ENCODE peak calls at places on chromosomes 6 and 20, in nine cellular contexts. W is heart left ventricle, Z is left ventricle myocardium inferior, R is ureter, L is head of caudate nucleus, H is Right ventricle myocardium superior, F is NCI-H524 treated with DMSO at 0.1 percent for 48 hours, T is progenitor cell of endocrine pancreas, K is MG63. D is an unnamed sample.

GRCh38 chr20:51562334-51563140 is 20.0 kb upstream of the NFATC2 start:
- DNase-seq in R (peak; percentile 82), L (peak; percentile 33), W (peak; percentile 83), Z (peak; percentile 81), K (peak; percentile 89), T (peak; percentile 37), F (no peak), H (peak; percentile 84), D (peak; percentile 57)

GRCh38 chr6:10084276-10084993 is 330.4 kb downstream of the TFAP2A start:
- DNase-seq in F (no peak), L (no peak), R (no peak), W (no peak), T (no peak), K (no peak), H (no peak), Z (no peak), D (no peak)

GRCh38 chr20:58264271-58264670 is 35.8 kb upstream of the ANKRD60 start:
- DNase-seq in H (no peak), L (no peak), R (no peak), F (no peak), Z (no peak), W (no peak), T (no peak), K (no peak), D (no peak)

GRCh38 chr6:168130683-168131371 is 51.8 kb upstream of the FRMD1 start:
- DNase-seq in H (no peak), R (no peak), L (no peak), T (peak; percentile 6), Z (no peak), W (no peak), K (no peak), F (no peak), D (no peak)

GRCh38 chr6:51995214-51995735 is 92.1 kb downstream of the PKHD1 start:
- DNase-seq in Z (no peak), L (no peak), K (no peak), R (no peak), F (no peak), W (no peak), H (no peak), T (no peak), D (no peak)

GRCh38 chr6:42787018-42787611 is 5.3 kb downstream of the BICRAL start:
- DNase-seq in T (no peak), K (no peak), H (no peak), W (no peak), Z (no peak), F (peak; percentile 98), L (no peak), R (no peak), D (no peak)

GRCh38 chr6:18021166-18021850 is 33.9 kb upstream of the KIF13A start:
- DNase-seq in T (no peak), F (no peak), R (no peak), Z (no peak), L (no peak), W (no peak), K (no peak), H (no peak), D (no peak)

GRCh38 chr20:38128691-38129090 is 36.4 kb downstream of the TGM2 start:
- DNase-seq in F (no peak), K (no peak), H (no peak), R (no peak), L (no peak), T (no peak), W (no peak), Z (no peak), D (no peak)

GRCh38 chr20:41347523-41348429 is 7.2 kb downstream of the LPIN3 start:
- DNase-seq in F (no peak), L (no peak), W (no peak), T (no peak), H (peak; percentile 71), K (no peak), Z (peak; percentile 52), R (no peak), D (no peak)

GRCh38 chr6:13058043-13058442 is 270.3 kb downstream of the TBC1D7 start:
- DNase-seq in R (no peak), H (no peak), L (no peak), Z (no peak), T (no peak), W (no peak), F (no peak), K (no peak), D (no peak)

GRCh38 chr6:87322304-87323212 is at the start of gene SMIM8:
- DNase-seq in K (peak; percentile 84), W (peak; percentile 90), R (peak; percentile 83), H (peak; percentile 91), Z (peak; percentile 84), T (peak; percentile 88), L (peak; percentile 77), F (no peak), D (peak; percentile 26)

GRCh38 chr6:157613011-157613522 is 210.0 kb upstream of the SNX9 start:
- DNase-seq in Z (no peak), W (no peak), H (no peak), F (no peak), R (no peak), L (no peak), T (no peak), K (peak; percentile 61), D (no peak)

GRCh38 chr20:62320581-62321354 is 18.0 kb downstream of the ADRM1 start:
- DNase-seq in F (no peak), R (no peak), T (no peak), W (no peak), K (peak; percentile 47), L (no peak), H (no peak), Z (no peak), D (no peak)

GRCh38 chr6:35046862-35047261 is 94.3 kb downstream of the TCP11 start:
- DNase-seq in F (no peak), L (no peak), R (no peak), W (no peak), T (no peak), H (no peak), Z (no peak), K (no peak), D (no peak)

GRCh38 chr6:159761135-159761872 is 541 bp upstream of the ACAT2 start:
- DNase-seq in F (no peak), Z (no peak), T (peak; percentile 15), R (no peak), W (no peak), H (peak; percentile 50), K (peak; percentile 26), L (peak; percentile 21), D (peak; percentile 56)

GRCh38 chr6:170137911-170138910 is 152.7 kb downstream of the DLL1 start:
- DNase-seq in R (peak; percentile 39), L (no peak), W (no peak), T (no peak), F (no peak), K (no peak), Z (no peak), H (no peak), D (no peak)

GRCh38 chr6:21265264-21266044 is 328.1 kb upstream of the SOX4 start:
- DNase-seq in K (no peak), R (no peak), Z (no peak), H (no peak), F (no peak), L (no peak), W (no peak), T (no peak), D (no peak)

GRCh38 chr6:36615018-36615761 is 21.0 kb downstream of the SRSF3 start:
- DNase-seq in W (peak; percentile 58), T (no peak), K (peak; percentile 47), R (no peak), L (no peak), F (no peak), H (no peak), Z (no peak), D (no peak)

GRCh38 chr6:22613695-22614094 is 44.3 kb downstream of the HDGFL1 start:
- DNase-seq in H (no peak), F (no peak), W (no peak), Z (no peak), K (peak; percentile 62), R (no peak), L (no peak), T (no peak), D (no peak)

GRCh38 chr6:169800668-169801395 is 49.4 kb downstream of the ERMARD start:
- DNase-seq in F (no peak), R (no peak), H (no peak), Z (no peak), L (peak; percentile 39), W (no peak), T (peak; percentile 43), K (peak; percentile 82), D (peak; percentile 52)

GRCh38 chr6:109672204-109672603 is 18.8 kb downstream of the AK9 start:
- DNase-seq in W (no peak), F (no peak), Z (no peak), R (no peak), H (no peak), L (no peak), T (no peak), K (no peak), D (no peak)

GRCh38 chr6:38705924-38706323 is 3.0 kb upstream of the GLO1 start:
- DNase-seq in K (no peak), H (no peak), L (no peak), W (no peak), R (no peak), F (no peak), Z (no peak), T (no peak), D (no peak)

GRCh38 chr6:106490030-106490429 is 129.5 kb downstream of the CRYBG1 start:
- DNase-seq in Z (no peak), R (no peak), H (no peak), L (no peak), F (no peak), K (no peak), T (no peak), W (no peak), D (no peak)

GRCh38 chr6:118980063-118980462 is 45.1 kb upstream of the MCM9 start:
- DNase-seq in H (peak; percentile 61), R (no peak), W (no peak), T (no peak), Z (no peak), K (no peak), F (no peak), L (no peak), D (no peak)

GRCh38 chr6:107663308-107663707 is 160.8 kb downstream of the SCML4 start:
- DNase-seq in K (no peak), H (no peak), F (no peak), T (no peak), Z (no peak), W (no peak), L (no peak), R (no peak), D (no peak)

GRCh38 chr6:11384531-11385309 is 152.3 kb upstream of the NEDD9 start:
- DNase-seq in L (no peak), W (no peak), T (no peak), R (no peak), F (no peak), K (no peak), H (no peak), Z (no peak), D (no peak)

GRCh38 chr6:170405311-170405975 is 98.9 kb downstream of the FAM120B start:
- DNase-seq in T (no peak), Z (no peak), R (no peak), L (no peak), W (no peak), H (no peak), F (no peak), K (peak; percentile 40), D (no peak)